ENCODE peak calls at places on chromosomes 2 and 18, in six cellular contexts. I is cardiac septum; S is activated CD8-positive, alpha-beta memory T cell treated with anti-CD3 and anti-CD28 coated beads, Interleukin-2, amount 10 ng/mL, durations not matched to agents 7 days and 5 days; U is amniotic stem cell; H is effector CD4-positive, alpha-beta T cell; C is A549. P is an unnamed sample.

GRCh38 chr2:235325126-235325525 is 168.7 kb upstream of the AGAP1 start:
- DNase-seq in S (no peak), U (no peak), H (no peak), I (no peak), C (no peak), P (no peak)

GRCh38 chr18:24459772-24460171 is 665 bp upstream of the HRH4 start:
- DNase-seq in U (no peak), H (no peak), C (no peak), S (no peak), I (no peak), P (no peak)

GRCh38 chr2:72862239-72862988 is 24.8 kb upstream of the SPR start:
- DNase-seq in H (peak; percentile 80), U (peak; percentile 67), S (peak; percentile 90), C (peak; percentile 97), I (peak; percentile 94), P (peak; percentile 96)

GRCh38 chr18:75277629-75277966 is 67.0 kb downstream of the TSHZ1 start:
- DNase-seq in H (no peak), C (no peak), I (no peak), S (no peak), U (no peak), P (no peak)

GRCh38 chr2:37387143-37387835 is 42.9 kb downstream of the QPCT start:
- DNase-seq in C (no peak), U (no peak), I (no peak), S (no peak), H (no peak), P (no peak)

GRCh38 chr2:4675295-4675694 is 971.9 kb downstream of the DCDC2C start:
- DNase-seq in U (no peak), I (no peak), C (no peak), S (no peak), H (no peak), P (no peak)

GRCh38 chr2:95039410-95039809 is 13.9 kb downstream of the MAL start:
- DNase-seq in I (no peak), H (no peak), S (no peak), U (no peak), C (no peak), P (no peak)

GRCh38 chr2:70656421-70657010 is 102.9 kb upstream of the TGFA start:
- DNase-seq in I (no peak), C (no peak), H (no peak), S (no peak), U (no peak), P (no peak)

GRCh38 chr2:59745085-59745484 is 808.4 kb downstream of the BCL11A start:
- DNase-seq in H (no peak), S (no peak), U (no peak), I (no peak), C (no peak), P (no peak)

GRCh38 chr2:160574472-160575140 is 81.0 kb upstream of the RBMS1 start:
- DNase-seq in I (no peak), H (no peak), C (no peak), U (peak; percentile 77), S (no peak), P (peak; percentile 12)